ENCODE peak calls at places on chromosomes 13 and 19, in ten cellular contexts. Z is CD8-positive, alpha-beta T cell; Y is AG04450; P is A673; U is left ventricle myocardium inferior; N is spleen; G is NB4; I is thoracic aorta; Q is coronary artery; X is lower lobe of right lung. K is an unnamed sample.

GRCh38 chr13:28467886-28468519 is 26.9 kb downstream of the FLT1 start:
- DNase-seq in Z (no peak), Y (no peak), P (no peak), U (no peak), N (no peak), G (peak), I (no peak), Q (no peak), X (no peak), K (no peak)

GRCh38 chr13:89883893-89884448 is 1463.5 kb upstream of the MIR17HG start:
- DNase-seq in Z (no peak), Y (no peak), P (no peak), U (no peak), N (no peak), G (no peak), I (no peak), Q (no peak), X (no peak), K (no peak)

GRCh38 chr13:97325738-97326137 is 103.6 kb downstream of the MBNL2 start:
- DNase-seq in Z (no peak), Y (no peak), P (no peak), U (no peak), N (no peak), G (no peak), I (no peak), Q (no peak), X (no peak), K (no peak)

GRCh38 chr19:54231077-54231931 is 8.5 kb upstream of the LILRB3 start:
- DNase-seq in Z (peak), Y (peak), P (peak), U (peak), N (peak), G (peak), I (peak), Q (peak), X (peak), K (peak)

GRCh38 chr19:53365134-53365898 is at the start of gene ZNF525:
- DNase-seq in Z (peak), Y (no peak), P (peak), U (peak), N (peak), G (peak), I (peak), Q (peak), X (peak), K (peak)

GRCh38 chr13:94416454-94417080 is 62.9 kb downstream of the DCT start:
- DNase-seq in Z (no peak), Y (no peak), P (peak), U (no peak), N (no peak), G (peak), I (no peak), Q (no peak), X (no peak), K (peak)

GRCh38 chr13:80037505-80037888 is 303.4 kb downstream of the SPRY2 start:
- DNase-seq in Z (no peak), Y (peak), P (no peak), U (no peak), N (no peak), G (no peak), I (no peak), Q (no peak), X (no peak), K (peak)

GRCh38 chr13:38607136-38607535 is 79.7 kb upstream of the FREM2 start:
- DNase-seq in Z (no peak), Y (no peak), P (peak), U (no peak), N (no peak), G (no peak), I (no peak), Q (no peak), X (no peak), K (no peak)

GRCh38 chr13:26967119-26968038 is 204.2 kb downstream of the USP12 start:
- DNase-seq in Z (no peak), Y (peak), P (no peak), U (peak), N (no peak), G (no peak), I (no peak), Q (no peak), X (peak), K (no peak)

GRCh38 chr19:15126511-15126910 is 19.3 kb downstream of the SYDE1 start:
- DNase-seq in Z (no peak), Y (no peak), P (no peak), U (no peak), N (no peak), G (no peak), I (no peak), Q (no peak), X (no peak), K (no peak)

GRCh38 chr13:71217827-71218226 is 649.2 kb downstream of the DACH1 start:
- DNase-seq in Z (no peak), Y (no peak), P (no peak), U (no peak), N (no peak), G (no peak), I (no peak), Q (no peak), X (no peak), K (no peak)

GRCh38 chr13:99656092-99656745 is 154.9 kb downstream of the TM9SF2 start:
- DNase-seq in Z (peak), Y (peak), P (peak), U (peak), N (peak), G (peak), I (peak), Q (no peak), X (peak), K (peak)

GRCh38 chr19:47275866-47276461 is 1.3 kb downstream of the INAFM1 start:
- DNase-seq in Z (no peak), Y (no peak), P (no peak), U (peak), N (peak), G (peak), I (no peak), Q (peak), X (peak), K (no peak)

GRCh38 chr13:44715287-44716224 is 139.4 kb upstream of the TSC22D1 start:
- DNase-seq in Z (no peak), Y (no peak), P (no peak), U (no peak), N (no peak), G (no peak), I (no peak), Q (no peak), X (no peak), K (no peak)

GRCh38 chr13:104098421-104098820 is 1032.2 kb upstream of the SLC10A2 start:
- DNase-seq in Z (no peak), Y (no peak), P (no peak), U (no peak), N (no peak), G (no peak), I (no peak), Q (no peak), X (no peak), K (peak)

GRCh38 chr13:32647926-32648325 is 61.7 kb downstream of the PDS5B start:
- DNase-seq in Z (no peak), Y (no peak), P (no peak), U (no peak), N (no peak), G (no peak), I (no peak), Q (no peak), X (no peak), K (no peak)

GRCh38 chr13:63631006-63631405 is 2215.4 kb upstream of the PCDH20 start:
- DNase-seq in Z (no peak), Y (no peak), P (no peak), U (no peak), N (no peak), G (no peak), I (no peak), Q (no peak), X (no peak), K (no peak)

GRCh38 chr13:35984776-35985453 is 146.3 kb downstream of the DCLK1 start:
- DNase-seq in Z (no peak), Y (no peak), P (peak), U (no peak), N (no peak), G (no peak), I (no peak), Q (no peak), X (no peak), K (no peak)

GRCh38 chr13:105410602-105411001 is 1124.9 kb downstream of the EFNB2 start:
- DNase-seq in Z (no peak), Y (no peak), P (peak), U (peak), N (peak), G (peak), I (no peak), Q (no peak), X (peak), K (peak)

GRCh38 chr19:1591421-1592022 is 1.1 kb downstream of the MBD3 start:
- DNase-seq in Z (no peak), Y (no peak), P (peak), U (no peak), N (no peak), G (no peak), I (no peak), Q (peak), X (no peak), K (no peak)

GRCh38 chr19:7916137-7916907 is 1.7 kb downstream of the TGFBR3L start:
- DNase-seq in Z (peak), Y (no peak), P (peak), U (no peak), N (peak), G (peak), I (no peak), Q (no peak), X (peak), K (peak)

GRCh38 chr13:91045351-91046034 is 302.0 kb upstream of the MIR17HG start:
- DNase-seq in Z (no peak), Y (no peak), P (peak), U (no peak), N (no peak), G (peak), I (no peak), Q (no peak), X (no peak), K (peak)
- TF ChIP-seq CTCF in Z (no peak), Y (peak), P (peak), U (no peak), N (no peak), G (peak), I (no peak), Q (no peak), X (no peak), K (peak)

GRCh38 chr19:45791744-45792481 is 732 bp downstream of the DMWD start:
- DNase-seq in Z (no peak), Y (no peak), P (no peak), U (no peak), N (no peak), G (no peak), I (no peak), Q (no peak), X (no peak), K (no peak)
- H3K4me3 ChIP-seq in Z (peak), Y (peak), P (peak), U (peak), N (peak), G (peak), I (peak), Q (peak), X (peak), K (peak)

GRCh38 chr13:59846845-59847620 is 316.7 kb downstream of the DIAPH3 start:
- DNase-seq in Z (no peak), Y (no peak), P (no peak), U (no peak), N (no peak), G (no peak), I (no peak), Q (no peak), X (no peak), K (peak)
- TF ChIP-seq CTCF in Z (no peak), Y (no peak), P (no peak), U (no peak), N (no peak), G (no peak), I (no peak), Q (no peak), X (no peak), K (peak)

GRCh38 chr13:110799246-110800236 is 86.0 kb downstream of the ING1 start:
- DNase-seq in Z (no peak), Y (peak), P (peak), U (no peak), N (peak), G (no peak), I (no peak), Q (no peak), X (no peak), K (no peak)
- H3K4me3 ChIP-seq in Z (no peak), Y (peak), P (peak), U (peak), N (no peak), G (no peak), I (peak), Q (peak), X (peak), K (no peak)

GRCh38 chr19:4609878-4610511 is 29.3 kb upstream of the TNFAIP8L1 start:
- DNase-seq in Z (no peak), Y (no peak), P (no peak), U (peak), N (peak), G (peak), I (no peak), Q (peak), X (no peak), K (no peak)

GRCh38 chr19:4618019-4618418 is 21.3 kb upstream of the TNFAIP8L1 start:
- DNase-seq in Z (no peak), Y (no peak), P (no peak), U (no peak), N (no peak), G (no peak), I (no peak), Q (no peak), X (no peak), K (no peak)

GRCh38 chr19:4613258-4613751 is 26.0 kb upstream of the TNFAIP8L1 start:
- DNase-seq in Z (no peak), Y (no peak), P (no peak), U (no peak), N (no peak), G (no peak), I (no peak), Q (no peak), X (no peak), K (no peak)
- TF ChIP-seq CTCF in Z (no peak), Y (no peak), P (no peak), U (no peak), N (no peak), G (no peak), I (no peak), Q (no peak), X (no peak), K (no peak)

GRCh38 chr19:531009-531752 is 379 bp upstream of the CDC34 start:
- DNase-seq in Z (peak), Y (peak), P (peak), U (peak), N (peak), G (peak), I (no peak), Q (peak), X (peak), K (peak)
- H3K4me3 ChIP-seq in Z (peak), Y (peak), P (peak), U (peak), N (peak), G (peak), I (peak), Q (peak), X (peak), K (peak)

GRCh38 chr19:33520844-33521479 is 629 bp downstream of the PEPD start:
- DNase-seq in Z (no peak), Y (no peak), P (no peak), U (no peak), N (no peak), G (no peak), I (no peak), Q (no peak), X (no peak), K (no peak)

GRCh38 chr19:33520048-33520643 is 1.4 kb downstream of the PEPD start:
- DNase-seq in Z (no peak), Y (no peak), P (no peak), U (no peak), N (no peak), G (no peak), I (no peak), Q (no peak), X (no peak), K (no peak)

GRCh38 chr19:33522371-33522662 is 726 bp upstream of the PEPD start:
- DNase-seq in Z (no peak), Y (no peak), P (no peak), U (no peak), N (no peak), G (no peak), I (no peak), Q (no peak), X (no peak), K (no peak)

GRCh38 chr19:33519416-33519815 is 2.2 kb downstream of the PEPD start:
- DNase-seq in Z (no peak), Y (no peak), P (no peak), U (no peak), N (no peak), G (no peak), I (no peak), Q (no peak), X (no peak), K (no peak)

DNA sequence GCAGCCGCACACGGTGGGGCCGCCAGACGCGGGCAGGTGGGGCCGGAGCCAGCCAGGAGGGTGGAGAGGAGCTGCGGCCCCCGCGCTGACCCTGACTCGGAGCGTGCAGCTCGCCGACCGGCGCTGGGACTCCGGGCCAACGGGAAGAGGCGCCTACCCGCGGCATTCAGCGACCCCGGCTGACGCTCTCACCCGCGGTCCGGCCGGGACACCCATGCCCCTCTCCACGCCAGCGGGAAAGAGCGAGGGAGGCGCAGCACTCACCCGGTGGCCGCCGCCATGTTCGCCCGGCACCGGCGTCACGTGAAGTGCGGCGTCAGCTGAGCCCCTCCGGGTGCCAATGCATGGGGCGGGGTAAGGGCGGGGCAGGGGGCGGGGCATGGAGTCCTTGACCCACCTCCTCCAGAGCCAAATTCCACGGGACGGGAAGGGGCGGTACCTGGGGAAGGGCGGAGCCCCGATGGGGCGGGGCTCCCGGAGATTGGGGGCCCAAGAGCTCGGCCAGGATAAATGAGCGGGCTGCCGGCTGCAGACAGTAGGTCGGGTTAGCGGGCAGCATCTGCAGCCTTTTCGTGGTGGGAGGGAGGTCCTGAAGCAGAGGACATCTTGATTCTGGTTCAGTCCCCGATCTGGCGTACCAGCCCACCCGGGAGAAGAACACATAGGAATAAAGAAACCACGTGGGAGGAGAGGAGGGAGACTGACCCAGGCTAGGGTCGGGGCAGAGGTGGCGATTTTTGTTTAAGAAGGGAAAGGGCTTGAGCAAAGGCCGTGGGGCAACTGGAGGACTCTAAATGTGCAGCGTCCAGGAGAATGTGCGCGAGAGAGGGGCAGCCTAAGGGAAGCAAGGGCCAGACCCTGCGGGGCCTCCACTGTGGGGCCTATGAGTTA is at the start of gene PEPD:
- DNase-seq in Z (peak), Y (peak), P (peak), U (peak), N (peak), G (peak), I (peak), Q (peak), X (peak), K (peak)
- TF ChIP-seq CTCF in Z (no peak), Y (no peak), P (no peak), U (no peak), N (no peak), G (no peak), I (no peak), Q (no peak), X (no peak), K (no peak)

DNA sequence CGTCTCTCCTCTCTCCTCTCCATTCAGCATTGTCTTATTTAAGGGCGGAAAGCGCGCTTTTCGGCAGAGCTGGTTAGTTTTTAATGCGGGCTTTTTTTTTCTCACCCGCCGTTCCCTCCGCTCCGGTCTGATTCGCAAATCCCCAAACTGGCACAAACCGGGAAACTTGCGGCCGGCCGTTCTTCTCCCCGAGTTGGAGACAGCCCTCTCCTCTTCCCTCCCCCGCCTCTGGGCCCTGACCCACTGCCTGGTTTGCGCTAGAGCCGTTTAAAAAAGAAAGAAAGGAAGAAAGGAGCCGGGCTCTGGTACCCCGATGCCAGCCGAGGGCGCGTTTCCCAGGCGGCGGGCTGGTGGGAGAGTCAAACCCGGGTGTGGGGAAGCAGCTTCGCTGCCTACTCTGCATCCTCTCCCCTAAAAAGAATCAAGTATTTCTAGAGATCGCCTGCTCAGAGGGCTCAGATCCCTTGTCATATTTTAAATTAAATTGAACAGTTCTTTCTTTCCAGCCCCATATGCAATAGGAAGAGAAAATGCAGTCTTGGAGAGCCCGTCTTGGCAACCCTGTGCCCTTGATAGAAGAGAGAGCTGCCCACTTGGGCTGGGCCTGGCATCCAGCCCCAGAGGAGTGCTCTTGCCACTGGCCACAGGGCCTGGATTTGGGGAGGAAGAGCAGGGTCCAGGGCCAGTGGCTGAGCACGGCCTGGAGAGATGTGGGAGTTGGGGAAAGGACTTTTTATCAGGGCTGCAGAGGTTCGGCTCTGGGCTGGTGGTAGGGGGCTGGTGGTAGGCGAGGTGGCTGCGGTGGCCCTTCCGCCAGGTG is 19.0 kb downstream of the NFIX start:
- DNase-seq in Z (no peak), Y (no peak), P (peak), U (no peak), N (no peak), G (peak), I (no peak), Q (no peak), X (no peak), K (no peak)
- H3K4me3 ChIP-seq in Z (peak), Y (no peak), P (peak), U (peak), N (peak), G (peak), I (peak), Q (peak), X (peak), K (peak)

GRCh38 chr19:55638864-55639359 is 1.9 kb upstream of the ZNF580 start:
- DNase-seq in Z (peak), Y (no peak), P (peak), U (no peak), N (no peak), G (peak), I (no peak), Q (peak), X (no peak), K (peak)
- TF ChIP-seq CTCF in Z (peak), Y (peak), P (peak), U (peak), N (peak), G (peak), I (peak), Q (no peak), X (peak), K (peak)

K was measured in epithelial cell of esophagus.